ENCODE peak calls at places on chromosomes 4 and X, in six cellular contexts. E is mucosa of descending colon; X is stimulated activated CD4-positive, alpha-beta T cell treated with anti-CD3 and anti-CD28 coated beads, Interleukin-4, amount 100 ng/mL, for 1 hour; K is choroid plexus epithelial cell; T is nucleus accumbens; P is lung. A is an unnamed sample.

GRCh38 chrX:38500886-38501285 is 60.5 kb upstream of the TSPAN7 start:
- DNase-seq in P (no peak), E (no peak), X (no peak), K (no peak), T (no peak), A (no peak)

GRCh38 chr4:47531241-47531953 is 46.3 kb downstream of the ATP10D start:
- DNase-seq in K (peak), T (no peak), E (no peak), P (no peak), X (no peak), A (no peak)

GRCh38 chr4:67723949-67724348 is 23.0 kb upstream of the UBA6 start:
- DNase-seq in K (no peak), T (no peak), E (no peak), P (no peak), X (no peak), A (no peak)

GRCh38 chrX:132983496-132983895 is 25.1 kb upstream of the HS6ST2 start:
- DNase-seq in E (no peak), X (no peak), P (no peak), K (no peak), T (no peak), A (no peak)

GRCh38 chrX:47169726-47170515 is 23.7 kb upstream of the UBA1 start:
- DNase-seq in K (peak), T (no peak), X (no peak), P (no peak), E (peak), A (peak)

GRCh38 chrX:7941390-7942042 is 14.3 kb upstream of the PNPLA4 start:
- DNase-seq in E (no peak), X (no peak), T (no peak), K (peak), P (no peak), A (no peak)

GRCh38 chr4:99998062-99998880 is 48.2 kb upstream of the H2AZ1 start:
- DNase-seq in X (no peak), E (no peak), P (no peak), K (peak), T (no peak), A (no peak)

GRCh38 chr4:78937837-78938236 is 1.4 kb downstream of the PAQR3 start:
- DNase-seq in P (no peak), X (no peak), K (no peak), E (no peak), T (no peak), A (no peak)

GRCh38 chrX:40552768-40553167 is 28.0 kb upstream of the ATP6AP2 start:
- DNase-seq in P (no peak), X (no peak), K (peak), T (no peak), E (no peak), A (no peak)

GRCh38 chrX:24110049-24110448 is 39.5 kb upstream of the ZFX start:
- DNase-seq in P (no peak), K (no peak), T (no peak), X (no peak), E (no peak), A (no peak)

GRCh38 chrX:116667760-116668159 is 205.0 kb upstream of the CT83 start:
- DNase-seq in P (no peak), T (no peak), X (no peak), K (no peak), E (no peak), A (no peak)

GRCh38 chrX:46254623-46255022 is 290.6 kb downstream of the ZNF674 start:
- DNase-seq in T (no peak), X (no peak), P (no peak), K (peak), E (no peak), A (no peak)

GRCh38 chr4:105461221-105462041 is 12.4 kb downstream of the PPA2 start:
- DNase-seq in K (peak), P (no peak), E (no peak), X (no peak), T (no peak), A (no peak)

GRCh38 chr4:146333187-146333894 is 119.0 kb downstream of the REELD1 start:
- DNase-seq in T (no peak), K (peak), P (no peak), E (no peak), X (no peak), A (no peak)

GRCh38 chrX:9566150-9566621 is 101.3 kb downstream of the TBL1X start:
- DNase-seq in E (no peak), K (peak), T (peak), X (peak), P (no peak), A (no peak)

GRCh38 chr4:1012031-1012739 is 759 bp downstream of the FGFRL1 start:
- DNase-seq in T (no peak), P (peak), K (peak), E (peak), X (peak), A (no peak)

GRCh38 chr4:186749611-186750281 is 26.1 kb upstream of the FAT1 start:
- DNase-seq in X (no peak), P (no peak), K (no peak), E (no peak), T (no peak), A (no peak)

GRCh38 chr4:106058919-106059318 is 163.6 kb downstream of the NPNT start:
- DNase-seq in K (no peak), P (no peak), X (no peak), T (no peak), E (no peak), A (no peak)

GRCh38 chr4:185115827-185116232 is 27.2 kb upstream of the SLC25A4 start:
- DNase-seq in X (no peak), K (peak), E (no peak), T (no peak), P (peak), A (no peak)

GRCh38 chrX:23436875-23437274 is 102.2 kb downstream of the PTCHD1 start:
- DNase-seq in T (no peak), E (no peak), K (no peak), X (no peak), P (no peak), A (no peak)

GRCh38 chrX:139120760-139121159 is 409.2 kb upstream of the FGF13 start:
- DNase-seq in E (no peak), X (no peak), K (no peak), T (no peak), P (no peak), A (no peak)